ENCODE peak calls at places on chromosomes 12 and 14, in five cellular contexts. One of them, this sample, is unnamed.

GRCh38 chr12:33825986-33826602 is 196.2 kb upstream of the ALG10 start:
- DNase-seq in suprapubic skin: no peak
- DNase-seq in small intestine: no peak
- DNase-seq in A549: no peak
- DNase-seq in fibroblast of lung: no peak
- DNase-seq in this sample: no peak

GRCh38 chr12:116416161-116416560 is 138.7 kb upstream of the MED13L start:
- DNase-seq in small intestine: no peak
- DNase-seq in A549: no peak
- DNase-seq in fibroblast of lung: no peak
- DNase-seq in suprapubic skin: no peak
- DNase-seq in this sample: no peak

GRCh38 chr12:14065094-14065493 is 83.7 kb upstream of the GRIN2B start:
- DNase-seq in suprapubic skin: no peak
- DNase-seq in small intestine: no peak
- DNase-seq in A549: no peak
- DNase-seq in fibroblast of lung: no peak
- DNase-seq in this sample: no peak

GRCh38 chr14:49688701-49689030 is 652 bp upstream of the POLE2 start:
- DNase-seq in small intestine: no peak
- DNase-seq in suprapubic skin: no peak
- DNase-seq in fibroblast of lung: no peak
- DNase-seq in A549: peak; percentile 6
- DNase-seq in this sample: no peak

GRCh38 chr14:63650336-63650952 is 8.8 kb upstream of the WDR89 start:
- DNase-seq in small intestine: no peak
- DNase-seq in fibroblast of lung: no peak
- DNase-seq in suprapubic skin: no peak
- DNase-seq in A549: no peak
- DNase-seq in this sample: no peak

GRCh38 chr12:64450711-64451486 is 1.0 kb upstream of the TBK1 start:
- DNase-seq in A549: no peak
- DNase-seq in suprapubic skin: no peak
- DNase-seq in fibroblast of lung: peak; percentile 21
- DNase-seq in small intestine: no peak
- DNase-seq in this sample: no peak

GRCh38 chr12:66409195-66409871 is 107.0 kb downstream of the HELB start:
- DNase-seq in small intestine: peak; percentile 28
- DNase-seq in A549: peak; percentile 59
- DNase-seq in suprapubic skin: no peak
- DNase-seq in fibroblast of lung: peak; percentile 52
- DNase-seq in this sample: no peak

GRCh38 chr14:100605706-100606686 is 18.8 kb upstream of the BEGAIN start:
- DNase-seq in suprapubic skin: peak; percentile 43
- DNase-seq in small intestine: no peak
- DNase-seq in fibroblast of lung: peak; percentile 37
- DNase-seq in A549: no peak
- DNase-seq in this sample: peak; percentile 26

GRCh38 chr14:68780358-68781160 is 12.3 kb downstream of the ZFP36L1 start:
- DNase-seq in suprapubic skin: no peak
- DNase-seq in fibroblast of lung: peak; percentile 73
- DNase-seq in A549: peak; percentile 53
- DNase-seq in small intestine: peak; percentile 82
- DNase-seq in this sample: peak; percentile 69

GRCh38 chr12:80837342-80837978 is 100.3 kb downstream of the LIN7A start:
- DNase-seq in fibroblast of lung: peak; percentile 69
- DNase-seq in suprapubic skin: no peak
- DNase-seq in A549: peak; percentile 53
- DNase-seq in small intestine: peak; percentile 11
- DNase-seq in this sample: no peak

GRCh38 chr12:583251-583869 is 79.9 kb downstream of the NINJ2 start:
- DNase-seq in small intestine: peak; percentile 55
- DNase-seq in suprapubic skin: no peak
- DNase-seq in fibroblast of lung: no peak
- DNase-seq in A549: no peak
- DNase-seq in this sample: no peak

GRCh38 chr14:29814153-29815057 is 113.2 kb downstream of the PRKD1 start:
- DNase-seq in suprapubic skin: no peak
- DNase-seq in fibroblast of lung: peak; percentile 70
- DNase-seq in A549: no peak
- DNase-seq in small intestine: peak; percentile 8
- DNase-seq in this sample: no peak
- H3K4me3 ChIP-seq in suprapubic skin: no peak overlapping the region
- H3K4me3 ChIP-seq in fibroblast of lung: no peak overlapping the region
- H3K4me3 ChIP-seq in A549: no peak overlapping the region
- H3K4me3 ChIP-seq in small intestine: no peak overlapping the region
- H3K4me3 ChIP-seq in this sample: no peak overlapping the region

DNA sequence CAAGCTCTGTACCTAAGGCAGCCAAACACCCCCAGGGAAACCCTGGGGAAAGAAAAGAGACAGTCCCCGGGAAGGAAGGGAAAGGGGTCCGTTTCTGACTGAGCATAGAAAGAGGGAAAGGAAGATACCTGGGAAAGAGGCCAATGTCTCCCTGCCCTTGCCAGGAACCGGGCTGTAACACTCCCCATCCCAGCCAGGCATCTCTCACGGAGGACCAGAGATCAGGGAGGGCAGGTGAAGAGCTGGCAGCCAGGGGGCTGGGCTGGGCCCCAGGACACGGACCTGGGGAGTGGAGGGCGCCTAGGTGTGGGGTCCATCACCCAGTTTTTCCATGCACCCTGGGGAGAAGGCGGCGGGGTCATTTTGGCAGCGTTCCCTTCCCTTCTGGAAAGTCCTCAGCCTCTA is 18.9 kb upstream of the PLEKHH1 start:
- DNase-seq in small intestine: peak; percentile 30
- DNase-seq in suprapubic skin: no peak
- DNase-seq in A549: no peak
- DNase-seq in fibroblast of lung: no peak
- DNase-seq in this sample: no peak
- H3K27ac ChIP-seq in small intestine: peak overlapping the region; percentile 71
- H3K27ac ChIP-seq in suprapubic skin: no peak overlapping the region
- H3K27ac ChIP-seq in A549: peak overlapping the region; percentile 88
- H3K27ac ChIP-seq in fibroblast of lung: no peak overlapping the region
- H3K27ac ChIP-seq in this sample: peak overlapping the region; percentile 49

DNA sequence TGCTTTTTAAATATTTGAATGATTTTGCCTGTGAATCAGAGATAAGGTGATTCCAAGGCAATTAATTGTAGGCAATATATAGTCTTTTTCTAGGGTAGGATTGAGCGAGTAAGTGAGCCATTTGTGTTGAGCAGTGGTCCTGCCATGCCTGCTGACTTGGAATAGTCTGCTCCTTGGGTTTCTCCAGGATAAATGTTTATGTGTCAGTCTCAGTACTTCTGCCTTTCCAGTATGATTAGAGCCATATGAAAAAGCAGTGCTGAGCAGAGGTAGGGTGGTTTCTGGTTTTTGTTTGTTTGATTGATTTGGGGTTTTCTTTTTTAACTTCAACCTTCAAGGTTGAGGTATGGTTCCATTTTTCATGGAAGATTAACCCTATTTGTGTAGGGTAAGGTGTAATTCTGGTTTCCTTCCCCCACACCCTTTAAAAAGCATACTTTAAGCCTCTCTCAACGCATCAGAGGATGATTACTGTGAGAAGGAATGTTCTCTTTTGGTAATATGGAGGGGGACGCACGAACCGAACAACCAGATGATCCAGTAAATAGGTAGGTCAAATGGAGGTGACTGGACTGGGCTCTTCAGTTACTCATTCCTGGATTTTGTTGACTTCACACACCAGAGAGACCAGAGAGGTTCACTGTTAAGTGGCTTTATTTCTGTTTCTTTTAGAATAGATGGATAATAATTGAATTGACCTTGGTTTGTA is 22.7 kb downstream of the FRMD6 start:
- DNase-seq in fibroblast of lung: peak; percentile 94
- DNase-seq in suprapubic skin: no peak
- DNase-seq in A549: no peak
- DNase-seq in small intestine: no peak
- DNase-seq in this sample: no peak
- H3K4me3 ChIP-seq in fibroblast of lung: no peak overlapping the region
- H3K4me3 ChIP-seq in suprapubic skin: no peak overlapping the region
- H3K4me3 ChIP-seq in A549: no peak overlapping the region
- H3K4me3 ChIP-seq in small intestine: no peak overlapping the region
- H3K4me3 ChIP-seq in this sample: no peak overlapping the region

GRCh38 chr14:92954933-92955332 is 32.0 kb downstream of the CHGA start:
- DNase-seq in fibroblast of lung: no peak
- DNase-seq in A549: no peak
- DNase-seq in suprapubic skin: no peak
- DNase-seq in small intestine: no peak
- DNase-seq in this sample: no peak
- H3K27ac ChIP-seq in fibroblast of lung: no peak overlapping the region
- H3K27ac ChIP-seq in A549: no peak overlapping the region
- H3K27ac ChIP-seq in suprapubic skin: no peak overlapping the region
- H3K27ac ChIP-seq in small intestine: no peak overlapping the region
- H3K27ac ChIP-seq in this sample: no peak overlapping the region

GRCh38 chr12:81863406-81863805 is 104.3 kb upstream of the PPFIA2 start:
- DNase-seq in small intestine: no peak
- DNase-seq in A549: no peak
- DNase-seq in fibroblast of lung: peak; percentile 18
- DNase-seq in suprapubic skin: no peak
- DNase-seq in this sample: no peak

DNA sequence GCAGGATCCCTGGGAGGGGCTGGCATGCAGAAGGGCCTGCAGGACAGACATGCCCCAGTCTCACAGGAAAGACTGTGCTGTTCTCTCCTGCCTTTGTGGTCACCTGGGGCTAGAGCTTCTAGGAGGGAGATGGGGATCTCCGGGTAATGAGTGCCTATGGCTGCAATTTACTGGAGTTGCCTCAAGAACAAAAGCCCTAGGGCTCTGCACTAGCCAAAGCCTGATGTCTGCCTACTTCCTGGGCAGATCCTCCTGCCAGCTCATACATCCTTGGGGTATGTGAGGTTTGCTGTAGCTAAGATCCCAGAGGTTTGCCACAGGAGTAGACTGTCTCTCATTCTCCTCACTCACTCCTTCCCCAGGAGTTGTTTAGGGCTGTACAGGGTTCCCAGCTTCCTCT is 106.9 kb upstream of the PPFIA2 start:
- DNase-seq in small intestine: no peak
- DNase-seq in fibroblast of lung: no peak
- DNase-seq in A549: no peak
- DNase-seq in suprapubic skin: no peak
- DNase-seq in this sample: no peak
- H3K4me3 ChIP-seq in small intestine: no peak overlapping the region
- H3K4me3 ChIP-seq in fibroblast of lung: no peak overlapping the region
- H3K4me3 ChIP-seq in A549: no peak overlapping the region
- H3K4me3 ChIP-seq in suprapubic skin: no peak overlapping the region
- H3K4me3 ChIP-seq in this sample: no peak overlapping the region

GRCh38 chr14:38290601-38291190 is 34.8 kb upstream of the CLEC14A start:
- DNase-seq in A549: no peak
- DNase-seq in small intestine: peak; percentile 18
- DNase-seq in fibroblast of lung: peak; percentile 96
- DNase-seq in suprapubic skin: no peak
- DNase-seq in this sample: no peak
- H3K27ac ChIP-seq in A549: no peak overlapping the region
- H3K27ac ChIP-seq in small intestine: no peak overlapping the region
- H3K27ac ChIP-seq in fibroblast of lung: peak overlapping the region; percentile 40
- H3K27ac ChIP-seq in suprapubic skin: no peak overlapping the region
- H3K27ac ChIP-seq in this sample: peak overlapping the region; percentile 51

DNA sequence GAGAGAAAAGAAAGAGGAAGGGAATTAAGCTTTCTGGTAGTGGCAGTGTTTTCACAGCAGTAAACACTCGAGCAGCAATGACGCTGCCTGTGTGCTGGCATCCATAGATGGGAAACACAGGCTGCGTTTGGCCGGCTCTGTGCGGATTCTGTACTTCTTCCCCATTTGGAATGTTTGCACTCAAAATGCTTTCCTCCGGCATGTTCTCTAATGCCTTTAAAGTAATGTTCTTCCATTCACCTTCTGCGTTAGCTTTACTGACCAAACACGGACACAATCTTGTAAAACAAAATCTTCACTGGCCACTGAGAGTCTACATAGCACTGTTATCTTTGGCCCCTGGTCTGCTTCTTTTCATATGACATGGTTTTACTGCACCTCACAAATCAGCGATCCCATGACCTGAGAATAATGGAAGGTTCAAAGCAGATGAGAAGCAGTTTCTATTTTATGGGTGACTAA is 31.4 kb downstream of the DCP1B start:
- DNase-seq in suprapubic skin: no peak
- DNase-seq in fibroblast of lung: peak; percentile 54
- DNase-seq in A549: no peak
- DNase-seq in small intestine: no peak
- DNase-seq in this sample: no peak
- H3K4me3 ChIP-seq in suprapubic skin: no peak overlapping the region
- H3K4me3 ChIP-seq in fibroblast of lung: peak overlapping the region; percentile 34
- H3K4me3 ChIP-seq in A549: no peak overlapping the region
- H3K4me3 ChIP-seq in small intestine: no peak overlapping the region
- H3K4me3 ChIP-seq in this sample: no peak overlapping the region